ENCODE peak calls at places on chromosome 3, in four cellular contexts. P is neuronal stem cell, X is neural progenitor cell, R is mesenchymal stem cell. A is an unnamed sample.

GRCh38 chr3:52396011-52396906 is 48.6 kb downstream of the SEMA3G start:
- DNase-seq in P (no peak), R (no peak), X (no peak), A (no peak)

GRCh38 chr3:126341755-126342150 is 15.5 kb downstream of the KLF15 start:
- DNase-seq in P (no peak), R (no peak), X (no peak), A (no peak)

GRCh38 chr3:186152889-186153292 is 44.0 kb upstream of the ETV5 start:
- DNase-seq in R (no peak), X (no peak), P (no peak), A (no peak)

GRCh38 chr3:182245059-182245458 is 533.3 kb downstream of the SOX2 start:
- DNase-seq in P (no peak), R (no peak), X (no peak), A (no peak)

GRCh38 chr3:127710473-127710941 is 37.8 kb downstream of the ABTB1 start:
- DNase-seq in R (no peak), P (no peak), X (no peak), A (peak; percentile 10)

GRCh38 chr3:192831111-192831644 is 86.5 kb downstream of the MB21D2 start:
- DNase-seq in P (no peak), X (no peak), R (peak; percentile 93), A (peak; percentile 60)

GRCh38 chr3:142656595-142656994 is 60.4 kb downstream of the PLS1 start:
- DNase-seq in R (no peak), X (no peak), P (no peak), A (no peak)

GRCh38 chr3:185925353-185925752 is 12.5 kb downstream of the TRA2B start:
- DNase-seq in X (peak; percentile 22), R (peak; percentile 0), P (no peak), A (no peak)

GRCh38 chr3:3129579-3129978 is 2.8 kb downstream of the TRNT1 start:
- DNase-seq in R (no peak), P (no peak), X (no peak), A (no peak)

GRCh38 chr3:3125977-3126376 is 763 bp upstream of the TRNT1 start:
- DNase-seq in P (no peak), X (no peak), R (no peak), A (no peak)

GRCh38 chr3:3126477-3127431 is at the start of gene TRNT1:
- DNase-seq in R (peak; percentile 95), P (peak; percentile 90), X (peak; percentile 98), A (peak; percentile 89)

GRCh38 chr3:3133490-3133889 is 6.8 kb downstream of the TRNT1 start:
- DNase-seq in R (no peak), X (no peak), P (no peak), A (no peak)

DNA sequence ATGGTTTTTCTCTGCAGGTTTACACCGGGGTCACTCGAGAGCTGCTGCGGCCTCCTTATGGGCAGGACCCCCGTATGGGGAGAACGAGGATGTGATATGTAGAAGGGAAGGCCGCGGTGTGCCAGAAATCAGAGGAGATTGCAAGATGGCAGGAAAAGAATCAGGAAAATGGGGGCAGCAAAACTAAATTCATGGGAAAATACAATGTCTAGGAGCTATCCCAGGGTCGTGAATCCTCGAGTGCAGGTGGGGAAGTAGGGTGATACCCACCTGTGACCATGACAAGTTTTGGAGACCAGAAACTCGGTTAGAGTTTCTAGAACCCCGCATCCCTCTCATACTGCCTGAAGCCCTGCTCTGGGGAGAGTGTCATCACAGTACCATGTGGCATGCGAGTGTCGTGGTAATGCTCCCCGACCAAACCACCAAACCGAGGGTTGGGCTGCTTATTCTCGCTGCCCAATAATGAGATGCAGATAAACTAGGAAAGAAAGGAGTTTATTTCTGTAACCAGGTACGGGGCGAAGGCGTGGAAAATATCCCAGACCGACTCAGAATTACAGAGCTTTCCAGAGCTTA is 781 bp downstream of the TRNT1 start:
- DNase-seq in R (peak; percentile 31), P (no peak), X (peak; percentile 16), A (peak; percentile 5)
- H2AFZ ChIP-seq in R (peak overlapping the region; percentile 91), P (peak overlapping the region; percentile 92), X (peak overlapping the region; percentile 72), A (peak overlapping the region; percentile 94)

DNA sequence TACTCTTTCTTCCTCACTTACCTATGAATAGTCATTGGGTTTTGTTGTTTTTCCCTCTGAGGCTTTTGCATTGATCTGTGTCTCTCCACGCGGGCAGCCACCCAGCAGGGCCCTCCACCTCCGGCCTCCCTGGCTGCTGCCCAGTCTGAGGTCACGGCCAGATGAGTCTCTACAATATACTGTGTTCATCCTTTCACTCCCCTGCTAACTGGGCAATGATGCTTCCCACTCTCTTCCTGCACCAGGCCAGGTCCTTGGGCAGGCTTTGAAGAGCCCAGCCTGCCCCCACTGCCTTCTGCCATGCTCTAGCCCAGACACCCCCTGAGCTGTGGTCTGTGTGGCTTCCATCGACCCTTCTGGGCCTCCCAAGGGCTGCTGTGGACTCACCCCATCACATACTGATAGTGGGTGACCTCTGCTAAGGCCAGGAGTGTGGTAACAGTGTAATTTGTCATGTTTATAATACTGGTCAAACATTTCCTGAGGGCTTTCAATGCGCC is 18.0 kb downstream of the PDIA5 start:
- DNase-seq in P (no peak), R (peak; percentile 76), X (no peak), A (no peak)
- H3K9ac ChIP-seq in P (no peak overlapping the region), R (no peak overlapping the region), X (no peak overlapping the region), A (no peak overlapping the region)

DNA sequence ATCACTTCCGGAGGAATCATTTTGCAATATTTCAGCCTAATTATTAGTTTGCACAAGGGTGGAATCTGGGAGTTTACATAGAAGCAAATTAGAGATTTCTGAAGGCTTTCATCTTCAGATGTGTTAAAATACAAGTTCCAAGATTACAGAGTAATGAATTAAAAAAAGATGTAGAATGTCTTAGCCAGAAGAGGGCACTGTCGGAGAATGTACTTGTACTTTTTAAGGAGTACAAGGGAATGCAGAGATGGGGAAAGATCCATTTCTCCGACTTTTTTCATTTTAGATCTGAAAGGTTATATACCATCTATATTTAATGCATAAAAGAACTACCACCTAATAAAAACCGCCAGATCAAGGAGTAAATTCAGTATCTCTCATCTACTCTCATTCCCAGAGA is 43.1 kb upstream of the WDR5B start:
- DNase-seq in X (peak; percentile 52), P (no peak), R (peak; percentile 59), A (peak; percentile 29)
- H3K36me3 ChIP-seq in X (peaks cover 31% of the 10 kb centered on the region), P (peaks cover 98% of the 10 kb centered on the region), R (peaks cover 88% of the 10 kb centered on the region), A (peaks cover 47% of the 10 kb centered on the region)

DNA sequence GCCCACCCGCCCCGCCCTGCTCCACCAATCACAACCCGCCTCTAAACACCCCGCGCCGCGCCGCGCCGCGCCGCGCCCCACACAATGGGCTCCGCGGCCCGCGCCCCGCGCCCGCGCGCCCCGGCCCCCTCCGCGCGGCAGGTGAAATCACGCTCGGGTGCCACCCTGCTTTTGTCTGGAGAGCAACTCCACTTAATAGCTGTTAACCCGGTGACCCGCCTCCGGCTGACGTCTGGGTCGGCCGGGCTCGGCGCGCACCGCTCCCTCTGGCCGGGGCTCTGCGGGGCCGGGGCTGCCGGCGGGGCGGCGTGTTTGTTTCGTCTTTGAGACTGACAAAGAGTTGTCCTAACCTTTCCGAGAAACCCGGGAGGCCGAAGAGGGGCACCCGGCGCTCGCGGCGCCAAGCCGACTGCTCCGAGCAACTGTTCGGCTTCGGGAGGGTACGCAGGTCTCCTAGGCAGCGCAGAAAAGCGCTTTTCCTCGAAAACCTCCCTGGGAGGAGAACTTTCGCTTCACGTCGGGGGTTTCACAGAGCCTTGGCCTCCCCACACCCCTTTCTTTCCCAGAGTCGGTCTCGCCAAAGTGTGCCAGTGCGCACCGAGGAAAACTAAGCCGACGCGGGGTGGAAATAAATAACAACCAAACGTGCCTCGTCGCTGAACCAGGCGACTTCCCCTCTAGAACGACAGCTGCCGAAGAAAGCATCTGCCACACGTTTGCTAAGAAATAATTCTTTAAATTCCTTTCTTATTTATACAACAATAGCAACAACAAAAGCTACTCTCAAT is 518.4 kb downstream of the FOXP1 start:
- DNase-seq in X (peak; percentile 86), P (peak; percentile 67), R (peak; percentile 72), A (peak; percentile 48)
- H2AFZ ChIP-seq in X (peak overlapping the region; percentile 59), P (peak overlapping the region; percentile 84), R (peak overlapping the region; percentile 73), A (peak overlapping the region; percentile 77)

GRCh38 chr3:57544181-57545125 is at the start of gene DNAH12:
- DNase-seq in X (peak; percentile 95), P (peak; percentile 79), R (peak; percentile 61), A (peak; percentile 65)
- H3K9ac ChIP-seq in X (no peak within 1 kb of the TSS), P (no peak within 1 kb of the TSS), R (peak within 1 kb of the TSS; percentile 81), A (peak within 1 kb of the TSS; percentile 63)

GRCh38 chr3:31189971-31190370 is 295.5 kb upstream of the GADL1 start:
- DNase-seq in P (no peak), R (no peak), X (no peak), A (no peak)
- H3K36me3 ChIP-seq in P (no peaks in the 10 kb centered on the region), R (no peaks in the 10 kb centered on the region), X (no peaks in the 10 kb centered on the region), A (no peaks in the 10 kb centered on the region)